ENCODE peak calls at places on chromosomes 6 and 20, in five cellular contexts. One of them, this sample, is unnamed.

GRCh38 chr6:906920-907319 is 214.0 kb upstream of the EXOC2 start:
- DNase-seq in HCT116: no peak
- DNase-seq in fibroblast of lung: peak
- DNase-seq in mammary epithelial cell: no peak
- DNase-seq in GM23248: no peak
- DNase-seq in this sample: no peak

GRCh38 chr20:54146672-54147071 is 27.1 kb downstream of the CYP24A1 start:
- DNase-seq in HCT116: no peak
- DNase-seq in fibroblast of lung: no peak
- DNase-seq in GM23248: no peak
- DNase-seq in mammary epithelial cell: no peak
- DNase-seq in this sample: no peak

GRCh38 chr20:41268917-41269652 is 48.4 kb downstream of the ZHX3 start:
- DNase-seq in GM23248: peak
- DNase-seq in mammary epithelial cell: no peak
- DNase-seq in fibroblast of lung: no peak
- DNase-seq in HCT116: no peak
- DNase-seq in this sample: no peak

GRCh38 chr6:14502551-14502950 is 385.0 kb downstream of the CD83 start:
- DNase-seq in fibroblast of lung: peak
- DNase-seq in mammary epithelial cell: peak
- DNase-seq in HCT116: no peak
- DNase-seq in GM23248: no peak
- DNase-seq in this sample: no peak

GRCh38 chr6:16146527-16146955 is 17.7 kb downstream of the MYLIP start:
- DNase-seq in HCT116: no peak
- DNase-seq in mammary epithelial cell: no peak
- DNase-seq in GM23248: peak
- DNase-seq in fibroblast of lung: peak
- DNase-seq in this sample: no peak

GRCh38 chr6:30573113-30573512 is 1.9 kb downstream of the ABCF1 start:
- DNase-seq in mammary epithelial cell: no peak
- DNase-seq in fibroblast of lung: no peak
- DNase-seq in GM23248: no peak
- DNase-seq in HCT116: no peak
- DNase-seq in this sample: no peak

GRCh38 chr6:167152858-167153257 is 4.9 kb downstream of the GPR31 start:
- DNase-seq in mammary epithelial cell: no peak
- DNase-seq in fibroblast of lung: no peak
- DNase-seq in GM23248: no peak
- DNase-seq in HCT116: no peak
- DNase-seq in this sample: no peak

GRCh38 chr20:1469925-1470571 is 3.4 kb upstream of the NSFL1C start:
- DNase-seq in mammary epithelial cell: peak
- DNase-seq in GM23248: peak
- DNase-seq in fibroblast of lung: peak
- DNase-seq in HCT116: peak
- DNase-seq in this sample: peak

GRCh38 chr6:53646606-53647005 is 18.9 kb downstream of the KLHL31 start:
- DNase-seq in mammary epithelial cell: peak
- DNase-seq in fibroblast of lung: no peak
- DNase-seq in GM23248: no peak
- DNase-seq in HCT116: no peak
- DNase-seq in this sample: no peak

GRCh38 chr6:4707011-4707410 is 69.2 kb upstream of the CDYL start:
- DNase-seq in fibroblast of lung: no peak
- DNase-seq in mammary epithelial cell: peak
- DNase-seq in GM23248: peak
- DNase-seq in HCT116: no peak
- DNase-seq in this sample: no peak

GRCh38 chr20:11853359-11853758 is 64.3 kb upstream of the BTBD3 start:
- DNase-seq in GM23248: peak
- DNase-seq in mammary epithelial cell: peak
- DNase-seq in HCT116: no peak
- DNase-seq in fibroblast of lung: no peak
- DNase-seq in this sample: no peak

GRCh38 chr6:169292340-169293124 is 38.9 kb upstream of the THBS2 start:
- DNase-seq in mammary epithelial cell: peak
- DNase-seq in GM23248: peak
- DNase-seq in HCT116: peak
- DNase-seq in fibroblast of lung: peak
- DNase-seq in this sample: no peak

GRCh38 chr6:35601331-35602132 is 87.2 kb downstream of the FKBP5 start:
- DNase-seq in fibroblast of lung: peak
- DNase-seq in GM23248: peak
- DNase-seq in mammary epithelial cell: peak
- DNase-seq in HCT116: peak
- DNase-seq in this sample: peak

GRCh38 chr6:128400875-128401274 is 119.5 kb downstream of the PTPRK start:
- DNase-seq in fibroblast of lung: peak
- DNase-seq in GM23248: no peak
- DNase-seq in HCT116: no peak
- DNase-seq in mammary epithelial cell: no peak
- DNase-seq in this sample: no peak

GRCh38 chr20:59333260-59333845 is 32.9 kb downstream of the EDN3 start:
- DNase-seq in HCT116: no peak
- DNase-seq in mammary epithelial cell: no peak
- DNase-seq in GM23248: no peak
- DNase-seq in fibroblast of lung: no peak
- DNase-seq in this sample: no peak

GRCh38 chr6:158970640-158971291 is 29.2 kb downstream of the RSPH3 start:
- DNase-seq in GM23248: peak
- DNase-seq in fibroblast of lung: no peak
- DNase-seq in HCT116: no peak
- DNase-seq in mammary epithelial cell: peak
- DNase-seq in this sample: no peak

GRCh38 chr6:170178561-170179477 is 112.1 kb downstream of the DLL1 start:
- DNase-seq in GM23248: peak
- DNase-seq in fibroblast of lung: peak
- DNase-seq in mammary epithelial cell: peak
- DNase-seq in HCT116: no peak
- DNase-seq in this sample: no peak

GRCh38 chr6:170516783-170517616 is 36.1 kb downstream of the PSMB1 start:
- DNase-seq in HCT116: peak
- DNase-seq in GM23248: peak
- DNase-seq in mammary epithelial cell: peak
- DNase-seq in fibroblast of lung: peak
- DNase-seq in this sample: peak

GRCh38 chr6:130435181-130435580 is 69.4 kb downstream of the TMEM200A start:
- DNase-seq in fibroblast of lung: no peak
- DNase-seq in mammary epithelial cell: no peak
- DNase-seq in GM23248: no peak
- DNase-seq in HCT116: no peak
- DNase-seq in this sample: no peak

GRCh38 chr6:82909551-82909950 is 156.1 kb downstream of the UBE3D start:
- DNase-seq in GM23248: peak
- DNase-seq in HCT116: no peak
- DNase-seq in mammary epithelial cell: no peak
- DNase-seq in fibroblast of lung: peak
- DNase-seq in this sample: no peak

GRCh38 chr6:5214570-5215052 is 46.1 kb downstream of the LYRM4 start:
- DNase-seq in fibroblast of lung: no peak
- DNase-seq in HCT116: peak
- DNase-seq in mammary epithelial cell: peak
- DNase-seq in GM23248: peak
- DNase-seq in this sample: no peak

GRCh38 chr6:48069280-48069679 is 41.7 kb downstream of the PTCHD4 start:
- DNase-seq in HCT116: no peak
- DNase-seq in GM23248: peak
- DNase-seq in fibroblast of lung: no peak
- DNase-seq in mammary epithelial cell: no peak
- DNase-seq in this sample: no peak

GRCh38 chr20:48076247-48076646 is 291.0 kb upstream of the SULF2 start:
- DNase-seq in HCT116: no peak
- DNase-seq in mammary epithelial cell: no peak
- DNase-seq in GM23248: no peak
- DNase-seq in fibroblast of lung: no peak
- DNase-seq in this sample: no peak

GRCh38 chr20:48075591-48076174 is 290.4 kb upstream of the SULF2 start:
- DNase-seq in HCT116: no peak
- DNase-seq in fibroblast of lung: no peak
- DNase-seq in GM23248: peak
- DNase-seq in mammary epithelial cell: no peak
- DNase-seq in this sample: no peak

GRCh38 chr20:48080583-48080982 is 295.3 kb upstream of the SULF2 start:
- DNase-seq in HCT116: no peak
- DNase-seq in GM23248: no peak
- DNase-seq in fibroblast of lung: no peak
- DNase-seq in mammary epithelial cell: peak
- DNase-seq in this sample: no peak

GRCh38 chr20:48076772-48077171 is 291.5 kb upstream of the SULF2 start:
- DNase-seq in HCT116: no peak
- DNase-seq in fibroblast of lung: no peak
- DNase-seq in GM23248: no peak
- DNase-seq in mammary epithelial cell: no peak
- DNase-seq in this sample: no peak

DNA sequence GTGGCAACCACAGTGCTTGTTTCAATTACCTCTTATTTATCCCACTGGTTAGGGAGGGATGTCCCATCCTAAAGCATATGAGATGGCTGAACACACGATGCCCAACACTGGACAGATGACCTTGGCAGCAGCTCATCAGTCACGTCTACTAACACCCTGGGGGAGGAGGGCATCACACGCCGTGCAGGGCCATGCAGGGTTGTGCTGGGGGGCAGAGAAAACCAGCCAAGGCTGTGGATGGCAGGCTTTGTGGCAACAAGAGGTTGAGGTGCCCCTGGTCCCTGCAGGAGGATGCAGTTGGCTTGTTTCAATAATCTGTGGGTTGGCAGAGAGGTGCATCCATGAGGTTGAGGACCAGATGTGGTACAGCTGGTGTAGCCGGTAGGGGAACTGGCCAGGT is 293.7 kb upstream of the SULF2 start:
- DNase-seq in GM23248: no peak
- DNase-seq in fibroblast of lung: no peak
- DNase-seq in mammary epithelial cell: no peak
- DNase-seq in HCT116: no peak
- DNase-seq in this sample: no peak
- H3K9ac ChIP-seq in GM23248: no peak
- H3K9ac ChIP-seq in fibroblast of lung: no peak
- H3K9ac ChIP-seq in mammary epithelial cell: no peak
- H3K9ac ChIP-seq in HCT116: no peak
- H3K9ac ChIP-seq in this sample: no peak

DNA sequence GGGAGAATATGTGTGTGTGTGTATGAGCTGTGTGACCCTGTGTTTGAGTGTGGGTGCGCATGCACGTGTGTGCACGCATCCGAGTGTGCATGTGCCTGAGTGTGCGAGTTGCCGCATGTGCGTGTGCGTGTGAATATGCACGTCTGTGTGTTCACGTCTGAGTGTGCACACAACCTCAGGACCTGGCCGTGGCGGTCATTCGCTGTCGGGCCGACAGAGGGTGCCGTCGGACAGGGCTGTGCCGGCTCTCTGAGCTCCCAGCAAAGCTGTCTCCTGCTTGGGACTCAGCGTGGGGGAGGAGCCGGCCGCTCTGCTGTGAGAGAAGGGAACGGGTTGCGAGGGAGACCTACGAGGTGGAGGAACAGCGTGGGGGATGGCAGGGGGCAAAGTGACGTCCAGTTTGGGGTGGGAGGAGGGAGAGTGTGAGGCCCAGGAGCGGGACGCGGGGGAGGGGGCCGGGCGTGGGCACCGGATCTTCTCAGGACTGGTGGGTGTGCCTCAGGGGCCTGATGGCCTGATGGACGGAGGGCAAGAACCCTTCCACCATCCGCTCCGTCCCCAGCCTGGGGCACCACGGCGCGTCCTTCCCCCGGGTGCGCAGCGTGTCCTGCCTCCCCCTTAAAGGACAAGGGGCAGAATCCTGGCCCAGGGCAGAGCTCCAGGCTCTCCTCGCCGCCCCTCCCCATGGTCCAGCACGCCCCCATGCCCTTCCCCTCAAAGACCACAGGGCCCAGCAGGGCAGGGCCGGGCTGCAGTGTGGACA is 19.9 kb downstream of the SLC17A9 start:
- DNase-seq in fibroblast of lung: peak
- DNase-seq in GM23248: peak
- DNase-seq in mammary epithelial cell: peak
- DNase-seq in HCT116: peak
- DNase-seq in this sample: no peak
- H3K4me3 ChIP-seq in fibroblast of lung: no peak
- H3K4me3 ChIP-seq in GM23248: peak
- H3K4me3 ChIP-seq in mammary epithelial cell: peak
- H3K4me3 ChIP-seq in HCT116: peak
- H3K4me3 ChIP-seq in this sample: no peak

DNA sequence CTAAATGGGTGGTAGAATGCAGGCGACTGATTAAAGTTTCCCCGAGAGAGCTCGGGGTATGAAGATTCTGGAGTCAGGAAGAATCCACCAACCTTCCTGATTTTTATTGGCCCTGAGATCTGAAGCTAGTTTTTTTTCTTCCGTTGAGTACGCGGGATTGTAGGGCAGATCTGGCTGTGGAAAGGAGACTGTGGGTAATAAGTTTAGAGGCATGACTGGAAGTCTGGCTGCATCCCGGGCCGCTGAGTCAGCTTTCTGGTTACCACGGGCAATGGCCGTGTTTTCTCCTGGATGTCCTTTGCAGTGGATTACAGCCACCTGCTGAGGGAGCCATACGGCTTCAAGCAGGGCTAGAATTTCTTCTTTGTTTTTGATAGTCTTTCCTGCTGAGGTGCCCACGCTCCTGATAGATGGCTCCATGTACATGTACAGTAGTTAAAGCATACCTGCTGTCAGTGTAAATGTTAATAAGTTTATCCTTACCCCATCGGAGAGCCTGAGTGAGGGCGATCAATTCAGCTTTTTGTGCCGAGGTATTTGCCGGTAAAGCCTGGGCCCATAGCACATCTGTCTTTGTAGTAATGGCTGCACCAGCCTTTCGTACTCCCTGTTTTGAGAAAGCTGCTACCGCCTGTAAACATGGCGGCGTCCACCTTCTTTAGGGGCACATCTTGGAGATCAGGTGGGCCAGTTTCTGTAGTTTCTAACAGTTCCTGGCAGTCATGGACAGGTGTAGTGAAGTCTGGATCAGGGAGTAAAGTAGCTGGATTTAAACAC is 154.0 kb downstream of the TRIM27 start:
- DNase-seq in GM23248: peak
- DNase-seq in HCT116: no peak
- DNase-seq in mammary epithelial cell: peak
- DNase-seq in fibroblast of lung: peak
- DNase-seq in this sample: no peak
- TF ChIP-seq EZH2 in GM23248: no peak
- TF ChIP-seq EZH2 in HCT116: no peak
- TF ChIP-seq EZH2 in mammary epithelial cell: no peak
- TF ChIP-seq EZH2 in fibroblast of lung: no peak
- TF ChIP-seq EZH2 in this sample: no peak

GRCh38 chr20:35006009-35006408 is 50.3 kb downstream of the MYH7B start:
- DNase-seq in fibroblast of lung: no peak
- DNase-seq in GM23248: no peak
- DNase-seq in mammary epithelial cell: no peak
- DNase-seq in HCT116: no peak
- DNase-seq in this sample: no peak

GRCh38 chr20:35007413-35007812 is 51.7 kb downstream of the MYH7B start:
- DNase-seq in mammary epithelial cell: no peak
- DNase-seq in HCT116: no peak
- DNase-seq in fibroblast of lung: no peak
- DNase-seq in GM23248: no peak
- DNase-seq in this sample: no peak

GRCh38 chr20:35006531-35006971 is 50.9 kb downstream of the MYH7B start:
- DNase-seq in mammary epithelial cell: no peak
- DNase-seq in GM23248: no peak
- DNase-seq in HCT116: no peak
- DNase-seq in fibroblast of lung: no peak
- DNase-seq in this sample: no peak

GRCh38 chr20:35008411-35009342 is 53.0 kb downstream of the MYH7B start:
- DNase-seq in mammary epithelial cell: no peak
- DNase-seq in fibroblast of lung: no peak
- DNase-seq in HCT116: no peak
- DNase-seq in GM23248: peak
- DNase-seq in this sample: no peak

GRCh38 chr20:35007891-35008290 is 52.2 kb downstream of the MYH7B start:
- DNase-seq in HCT116: no peak
- DNase-seq in mammary epithelial cell: no peak
- DNase-seq in fibroblast of lung: no peak
- DNase-seq in GM23248: no peak
- DNase-seq in this sample: no peak
- H3K9ac ChIP-seq in HCT116: no peak
- H3K9ac ChIP-seq in mammary epithelial cell: no peak
- H3K9ac ChIP-seq in fibroblast of lung: no peak
- H3K9ac ChIP-seq in GM23248: no peak
- H3K9ac ChIP-seq in this sample: no peak

This sample was measured in SK-N-MC.